ENCODE peak calls at places on chromosomes 1 and 21, in seven cellular contexts. Z is upper lobe of left lung; Q is Peyer's patch; X is dorsolateral prefrontal cortex; B is CD8-positive, alpha-beta T cell; W is uterus; O is sigmoid colon. E is an unnamed sample.

GRCh38 chr21:38352536-38353219 is 95.9 kb downstream of the KCNJ15 start:
- DNase-seq in W (no peak), X (peak; percentile 48), B (no peak), Z (no peak), Q (no peak), O (no peak), E (peak; percentile 58)

GRCh38 chr1:223189903-223190724 is 47.1 kb upstream of the TLR5 start:
- DNase-seq in Q (no peak), O (no peak), Z (peak; percentile 18), B (peak; percentile 44), X (no peak), W (no peak), E (no peak)

GRCh38 chr1:227356582-227357228 is 38.4 kb upstream of the CDC42BPA start:
- DNase-seq in W (no peak), O (no peak), B (no peak), Q (no peak), Z (no peak), X (no peak), E (no peak)

GRCh38 chr21:16308269-16308668 is 578.5 kb downstream of the USP25 start:
- DNase-seq in W (no peak), Z (no peak), B (no peak), X (no peak), Q (no peak), O (no peak), E (no peak)

GRCh38 chr1:34870395-34870794 is 10.8 kb upstream of the SMIM12 start:
- DNase-seq in O (no peak), Q (no peak), B (no peak), W (no peak), X (peak; percentile 80), Z (no peak), E (no peak)

GRCh38 chr1:228163004-228163753 is 2.4 kb upstream of the IBA57 start:
- DNase-seq in W (peak; percentile 82), O (no peak), Z (peak; percentile 84), Q (no peak), B (no peak), X (no peak), E (no peak)

GRCh38 chr1:5651964-5652751 is 340.1 kb downstream of the NPHP4 start:
- DNase-seq in Z (peak; percentile 32), O (no peak), X (no peak), Q (no peak), W (no peak), B (no peak), E (no peak)

GRCh38 chr21:44901391-44902074 is 19.2 kb downstream of the ITGB2 start:
- DNase-seq in B (no peak), Q (no peak), X (no peak), Z (peak; percentile 62), W (no peak), O (no peak), E (no peak)

GRCh38 chr1:162632234-162632666 is at the start of gene DDR2:
- DNase-seq in W (peak; percentile 83), B (no peak), Q (no peak), X (no peak), O (peak; percentile 94), Z (no peak), E (peak; percentile 91)

GRCh38 chr1:21631944-21632887 is 36.9 kb downstream of the RAP1GAP start:
- DNase-seq in Z (no peak), W (no peak), X (no peak), B (no peak), Q (peak; percentile 83), O (no peak), E (no peak)

GRCh38 chr1:116278541-116278866 is 94.5 kb upstream of the ATP1A1 start:
- DNase-seq in W (no peak), Q (no peak), Z (no peak), X (no peak), B (no peak), O (no peak), E (no peak)

GRCh38 chr1:19650416-19651140 is 6.5 kb downstream of the NBL1 start:
- DNase-seq in B (no peak), Z (peak; percentile 28), Q (peak; percentile 53), X (peak; percentile 45), O (no peak), W (peak; percentile 78), E (no peak)

GRCh38 chr1:10431065-10431730 is 965 bp downstream of the CENPS start:
- DNase-seq in Q (no peak), W (no peak), Z (no peak), X (no peak), B (no peak), O (no peak), E (no peak)

GRCh38 chr1:172905452-172905851 is 145.3 kb downstream of the TNFSF18 start:
- DNase-seq in X (no peak), Z (no peak), B (no peak), O (no peak), W (no peak), Q (no peak), E (no peak)

GRCh38 chr1:94974224-94974623 is 47.3 kb upstream of the CNN3 start:
- DNase-seq in W (no peak), O (no peak), Q (no peak), X (no peak), B (no peak), Z (no peak), E (no peak)

GRCh38 chr1:25030674-25031589 is 100.9 kb upstream of the RUNX3 start:
- DNase-seq in B (peak; percentile 64), O (no peak), Z (no peak), X (no peak), Q (no peak), W (no peak), E (no peak)

GRCh38 chr1:226149806-226150205 is 36.7 kb downstream of the ACBD3 start:
- DNase-seq in X (no peak), O (no peak), Z (no peak), B (no peak), Q (no peak), W (no peak), E (no peak)

GRCh38 chr1:37475380-37476086 is 1.2 kb downstream of the ZC3H12A start:
- DNase-seq in W (no peak), X (no peak), O (no peak), B (no peak), Z (peak; percentile 67), Q (peak; percentile 60), E (no peak)

GRCh38 chr1:211507365-211507764 is 15.4 kb upstream of the RD3 start:
- DNase-seq in Q (no peak), B (no peak), Z (no peak), X (no peak), W (no peak), O (no peak), E (no peak)

GRCh38 chr1:56301791-56302190 is 277.6 kb downstream of the PLPP3 start:
- DNase-seq in O (no peak), B (no peak), X (no peak), W (no peak), Z (no peak), Q (no peak), E (peak; percentile 65)

GRCh38 chr1:216222302-216222701 is 200.9 kb downstream of the USH2A start:
- DNase-seq in W (no peak), O (no peak), Q (no peak), B (no peak), Z (no peak), X (no peak), E (peak; percentile 27)

DNA sequence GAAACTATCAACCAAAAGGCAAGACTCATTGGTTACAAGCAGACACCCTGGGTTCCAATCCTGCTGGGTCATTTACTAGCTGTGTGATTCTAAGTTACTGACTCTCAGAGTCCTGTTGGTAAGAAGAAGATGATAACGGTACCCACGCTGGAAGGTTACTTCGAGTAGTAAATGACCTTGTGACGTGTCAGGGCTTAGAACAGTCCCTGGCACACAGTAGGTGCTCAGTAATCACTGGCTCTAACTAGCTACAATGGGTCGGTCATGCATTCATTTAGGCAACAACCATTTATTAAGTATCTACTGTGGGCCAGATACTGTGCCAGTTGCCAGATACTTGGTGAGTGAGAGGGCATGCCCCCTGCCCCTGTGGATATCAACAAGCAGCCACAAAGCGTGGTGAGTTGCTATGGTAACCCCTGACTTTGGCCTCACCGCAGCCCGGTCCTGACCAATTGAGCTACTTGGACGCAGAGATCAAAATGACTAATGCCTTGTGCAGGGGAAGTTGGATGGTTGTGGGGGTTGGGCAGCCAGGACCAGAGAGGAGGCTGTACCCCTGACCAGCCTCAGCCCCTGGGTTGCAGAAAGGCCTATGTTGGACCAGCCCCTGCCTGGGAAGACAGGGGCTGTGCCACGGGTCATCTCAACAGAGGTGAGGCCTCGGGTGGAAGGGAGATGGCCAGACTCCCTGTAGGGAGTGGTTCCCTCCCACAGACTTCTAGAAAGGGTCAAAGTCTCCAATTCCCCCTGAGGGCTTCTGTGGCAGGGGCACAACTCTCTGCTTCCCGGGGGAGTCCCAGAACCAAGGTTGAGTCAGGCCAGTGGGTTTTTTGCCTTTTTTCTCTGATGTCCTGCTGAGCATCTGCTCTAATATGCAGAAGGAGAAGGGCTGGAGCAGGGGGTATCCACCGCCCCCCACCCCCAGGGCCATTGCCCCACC is 16.0 kb downstream of the DHRS3 start:
- DNase-seq in W (peak; percentile 58), Z (no peak), O (no peak), X (no peak), B (no peak), Q (no peak), E (no peak)
- H3K27ac ChIP-seq in W (peak overlapping the region; percentile 40), Z (peak overlapping the region; percentile 69), O (peak overlapping the region; percentile 99), X (no peak overlapping the region), B (no peak overlapping the region), Q (peak overlapping the region; percentile 61), E (no peak overlapping the region)

DNA sequence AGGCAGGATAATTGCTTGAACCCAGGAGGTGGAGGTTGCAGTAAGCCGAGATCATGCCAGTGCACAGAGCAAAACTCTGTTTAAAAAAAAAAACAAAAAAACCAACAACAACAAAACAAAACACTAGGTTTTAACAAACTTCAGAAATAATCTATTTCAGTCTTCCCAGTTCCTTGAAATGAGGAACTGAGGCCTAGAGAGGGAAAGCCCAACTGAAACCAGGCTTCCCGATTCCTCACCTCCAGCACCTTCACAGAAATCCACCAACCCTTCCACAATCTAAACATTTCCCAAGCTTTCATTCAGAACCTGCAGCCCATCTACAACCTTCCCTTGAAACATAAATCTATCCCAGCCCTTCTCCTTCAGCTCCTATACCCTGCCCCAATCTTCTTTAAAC is 615 bp upstream of the CD52 start:
- DNase-seq in B (no peak), Z (no peak), X (no peak), Q (no peak), W (no peak), O (no peak), E (no peak)
- H3K4me3 ChIP-seq in B (peak overlapping the region; percentile 87), Z (no peak overlapping the region), X (no peak overlapping the region), Q (no peak overlapping the region), W (no peak overlapping the region), O (no peak overlapping the region), E (no peak overlapping the region)

GRCh38 chr21:26909972-26910371 is 56.9 kb downstream of the ADAMTS5 start:
- DNase-seq in X (no peak), Z (no peak), Q (no peak), W (no peak), B (no peak), O (no peak), E (no peak)
- TF ChIP-seq CTCF in X (no peak), Z (no peak), Q (no peak), W (no peak), B (no peak), O (no peak), E (peak; percentile 16)

DNA sequence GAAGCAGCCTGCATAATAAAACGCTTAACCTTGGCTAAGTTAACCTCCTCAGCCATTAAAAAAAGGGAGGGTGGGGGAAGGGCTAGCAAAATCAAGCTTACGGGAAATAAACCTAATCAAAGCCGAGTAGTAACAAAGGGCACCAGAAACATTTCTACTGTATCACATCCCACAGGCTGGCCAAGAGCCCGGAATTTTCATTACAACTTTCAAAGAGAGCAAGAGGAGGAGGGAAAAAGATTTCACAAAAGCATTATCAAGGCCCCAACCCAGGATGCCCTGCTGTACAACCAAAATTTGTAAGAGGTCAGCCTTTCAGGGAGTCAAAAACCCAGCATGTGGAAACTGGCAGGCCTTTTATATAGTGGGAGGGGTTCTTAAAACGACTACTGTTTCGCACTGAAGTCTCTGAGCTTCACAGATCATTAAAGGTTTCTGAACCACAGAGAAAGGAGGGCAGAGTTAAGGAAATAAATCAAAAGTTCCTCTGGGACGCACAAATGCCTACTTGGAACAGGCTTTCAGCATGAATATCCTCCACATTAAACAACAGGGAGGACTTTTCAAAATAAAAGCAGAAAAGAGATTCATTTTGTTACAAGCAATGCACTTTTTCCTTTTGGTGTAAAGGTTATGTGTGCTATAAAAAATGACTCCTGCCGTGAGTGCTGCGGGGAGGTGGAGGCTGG is 90.4 kb downstream of the SLC45A1 start:
- DNase-seq in W (peak; percentile 76), Q (no peak), X (no peak), B (no peak), O (peak; percentile 93), Z (no peak), E (peak; percentile 66)
- H3K27ac ChIP-seq in W (peak overlapping the region; percentile 81), Q (peak overlapping the region; percentile 85), X (peak overlapping the region; percentile 79), B (no peak overlapping the region), O (peak overlapping the region; percentile 96), Z (peak overlapping the region; percentile 83), E (peak overlapping the region; percentile 76)

E was measured in AG04450.